ENCODE peak calls at places on chromosomes 2 and 18, in seven cellular contexts. M is left ventricle myocardium inferior, V is osteoblast, N is caudate nucleus, X is left kidney, O is activated T-helper 1 cell treated with Interleukin-2 at 50 U/mL for 16 hours, A is NCI-H1105. C is an unnamed sample.

GRCh38 chr2:37985333-37985732 is 60.2 kb downstream of the RMDN2 start:
- DNase-seq in M (no peak), V (peak), A (no peak), O (no peak), X (no peak), N (no peak), C (no peak)

GRCh38 chr2:159375241-159375640 is 88.7 kb upstream of the WDSUB1 start:
- DNase-seq in O (no peak), N (no peak), V (no peak), M (no peak), A (no peak), X (no peak), C (no peak)

GRCh38 chr2:216149741-216150140 is 40.6 kb downstream of the XRCC5 start:
- DNase-seq in V (no peak), M (no peak), A (no peak), X (no peak), N (no peak), O (no peak), C (no peak)

GRCh38 chr18:9081940-9082339 is 20.6 kb upstream of the NDUFV2 start:
- DNase-seq in N (no peak), X (no peak), V (no peak), M (no peak), O (no peak), A (no peak), C (no peak)

GRCh38 chr2:173829727-173830126 is 135.4 kb downstream of the SP3 start:
- DNase-seq in M (no peak), V (no peak), X (no peak), O (no peak), N (no peak), A (no peak), C (no peak)

GRCh38 chr2:96756788-96757476 is 3.8 kb upstream of the CNNM4 start:
- DNase-seq in A (no peak), M (no peak), V (peak), X (no peak), O (no peak), N (no peak), C (no peak)

GRCh38 chr2:46082531-46083485 is 214.4 kb upstream of the EPAS1 start:
- DNase-seq in M (peak), V (peak), N (no peak), A (no peak), X (no peak), O (no peak), C (no peak)

GRCh38 chr2:120734930-120735611 is 597 bp upstream of the GLI2 start:
- DNase-seq in V (no peak), X (peak), O (no peak), M (no peak), N (no peak), A (no peak), C (no peak)

GRCh38 chr2:42922790-42923631 is 130.6 kb upstream of the HAAO start:
- DNase-seq in A (no peak), O (no peak), V (peak), N (no peak), X (no peak), M (no peak), C (no peak)

GRCh38 chr2:195575879-195576391 is 81.1 kb upstream of the SLC39A10 start:
- DNase-seq in A (peak), O (no peak), X (peak), N (no peak), V (peak), M (no peak), C (no peak)

GRCh38 chr2:115414461-115414860 is 972.0 kb downstream of the DPP10 start:
- DNase-seq in N (no peak), A (no peak), O (no peak), V (no peak), M (no peak), X (no peak), C (no peak)

GRCh38 chr2:62270728-62271127 is 74.8 kb downstream of the B3GNT2 start:
- DNase-seq in M (peak), X (peak), V (no peak), A (peak), O (no peak), N (no peak), C (no peak)

GRCh38 chr18:77140439-77141109 is 8.0 kb upstream of the MBP start:
- DNase-seq in O (peak), N (no peak), M (peak), X (no peak), A (no peak), V (no peak), C (no peak)

GRCh38 chr2:120964819-120965218 is 229.2 kb downstream of the GLI2 start:
- DNase-seq in M (no peak), N (no peak), O (no peak), V (peak), A (no peak), X (no peak), C (no peak)

GRCh38 chr2:46062637-46063412 is 234.4 kb upstream of the EPAS1 start:
- DNase-seq in V (peak), X (peak), A (peak), M (peak), O (peak), N (peak), C (peak)

GRCh38 chr2:2275451-2275850 is 55.6 kb downstream of the MYT1L start:
- DNase-seq in M (no peak), N (no peak), O (no peak), V (no peak), A (no peak), X (no peak), C (no peak)

GRCh38 chr18:26614374-26614773 is 66.0 kb upstream of the KCTD1 start:
- DNase-seq in N (no peak), X (no peak), M (no peak), V (no peak), A (no peak), O (no peak), C (no peak)

GRCh38 chr18:48475635-48476549 is 62.9 kb upstream of the CTIF start:
- DNase-seq in A (peak), N (peak), X (peak), O (no peak), V (peak), M (no peak), C (no peak)

GRCh38 chr18:8139127-8139591 is 470.1 kb upstream of the RAB12 start:
- DNase-seq in A (no peak), V (no peak), O (no peak), N (no peak), M (peak), X (peak), C (no peak)

GRCh38 chr2:190835303-190835930 is 45.2 kb upstream of the GLS start:
- DNase-seq in A (no peak), M (peak), X (no peak), V (peak), O (no peak), N (no peak), C (no peak)

GRCh38 chr18:13520741-13521140 is 205.6 kb downstream of the FAM210A start:
- DNase-seq in V (no peak), O (no peak), M (no peak), A (no peak), X (no peak), N (no peak), C (no peak)

GRCh38 chr2:31202041-31202440 is 15.3 kb downstream of the CAPN14 start:
- DNase-seq in M (no peak), X (no peak), O (no peak), V (no peak), A (no peak), N (no peak), C (no peak)

GRCh38 chr2:133086176-133086575 is 416.2 kb upstream of the LYPD1 start:
- DNase-seq in O (no peak), A (no peak), X (no peak), V (no peak), N (no peak), M (no peak), C (no peak)

GRCh38 chr2:128153786-128154185 is 62.8 kb downstream of the UGGT1 start:
- DNase-seq in N (no peak), V (no peak), X (no peak), O (no peak), A (no peak), M (no peak), C (no peak)

GRCh38 chr2:194383404-194383803 is 1273.6 kb upstream of the SLC39A10 start:
- DNase-seq in A (no peak), X (peak), M (no peak), N (no peak), O (no peak), V (no peak), C (no peak)

GRCh38 chr2:102505290-102505689 is 32.3 kb downstream of the SLC9A4 start:
- DNase-seq in V (no peak), M (no peak), X (peak), N (no peak), A (no peak), O (no peak), C (no peak)

GRCh38 chr18:58476521-58477210 is 152.2 kb downstream of the ALPK2 start:
- DNase-seq in M (no peak), N (no peak), X (no peak), O (no peak), A (no peak), V (no peak), C (no peak)

GRCh38 chr2:218168635-218169462 is 2.1 kb upstream of the CXCR1 start:
- DNase-seq in X (peak), V (peak), A (peak), N (peak), M (peak), O (peak), C (no peak)

GRCh38 chr2:190927257-190927656 is 46.6 kb downstream of the GLS start:
- DNase-seq in V (peak), M (no peak), A (no peak), N (no peak), O (no peak), X (peak), C (no peak)

GRCh38 chr18:40210696-40211095 is 1744.3 kb upstream of the PIK3C3 start:
- DNase-seq in V (no peak), N (no peak), X (no peak), O (no peak), M (no peak), A (no peak), C (no peak)

GRCh38 chr2:2644040-2644439 is 313.0 kb upstream of the MYT1L start:
- DNase-seq in O (no peak), X (no peak), V (no peak), M (no peak), A (no peak), N (no peak), C (no peak)

GRCh38 chr2:240812301-240812680 is 7.7 kb downstream of the KIF1A start:
- DNase-seq in V (peak), N (no peak), M (no peak), O (no peak), X (no peak), A (no peak), C (no peak)

GRCh38 chr2:88765154-88765948 is 73.9 kb downstream of the RPIA start:
- DNase-seq in M (no peak), O (peak), N (no peak), X (peak), V (peak), A (no peak), C (no peak)

GRCh38 chr2:231378028-231378722 is 17.3 kb upstream of the B3GNT7 start:
- DNase-seq in O (no peak), V (no peak), X (peak), M (no peak), A (no peak), N (no peak), C (no peak)

GRCh38 chr18:56532176-56532840 is 106.1 kb downstream of the TXNL1 start:
- DNase-seq in A (no peak), X (no peak), M (no peak), O (no peak), N (no peak), V (no peak), C (no peak)

GRCh38 chr2:96205888-96206287 is 2.7 kb downstream of the STARD7 start:
- DNase-seq in O (no peak), N (no peak), M (no peak), V (peak), X (no peak), A (no peak), C (no peak)

GRCh38 chr2:27737676-27738348 is 33.7 kb upstream of the MRPL33 start:
- DNase-seq in V (peak), A (no peak), M (no peak), X (no peak), O (no peak), N (no peak), C (no peak)

C was measured in NCI-H2081 treated with DMSO at 0.1 percent for 48 hours.